ENCODE peak calls at places on chromosome 17, in ten cellular contexts. X, S, L, D, V, M, E, K, O and P are unnamed samples.
A peak's percentile ranks its signal among the peaks of the same experiment; 100 is the strongest.

GRCh38 chr17:81323411-81323868 is 28.3 kb upstream of the SLC38A10 start:
- DNase-seq in D (no peak), K (no peak), L (no peak), E (peak; percentile 69), V (no peak), M (no peak), S (no peak), X (no peak), O (no peak), P (no peak)

GRCh38 chr17:62629556-62630364 is 2.3 kb downstream of the MRC2 start:
- DNase-seq in V (no peak), E (peak; percentile 40), X (no peak), M (peak; percentile 20), O (no peak), D (no peak), S (no peak), K (no peak), L (no peak), P (no peak)

GRCh38 chr17:76474238-76474637 is 6.8 kb downstream of the AANAT start:
- DNase-seq in E (no peak), M (no peak), L (no peak), S (no peak), O (no peak), K (no peak), D (no peak), V (no peak), X (no peak), P (no peak)

GRCh38 chr17:27771576-27771975 is 28.8 kb downstream of the NOS2 start:
- DNase-seq in O (no peak), V (no peak), M (no peak), K (no peak), D (no peak), E (no peak), X (no peak), L (no peak), S (peak; percentile 23), P (no peak)

GRCh38 chr17:38897176-38897575 is 27.3 kb downstream of the LASP1 start:
- DNase-seq in D (no peak), E (no peak), V (no peak), X (peak; percentile 43), K (no peak), S (no peak), M (peak; percentile 25), O (no peak), L (no peak), P (no peak)

GRCh38 chr17:51079049-51079448 is 41.6 kb downstream of the SPAG9 start:
- DNase-seq in D (no peak), S (no peak), L (no peak), O (no peak), E (peak; percentile 24), K (no peak), X (no peak), V (no peak), M (peak; percentile 42), P (no peak)

GRCh38 chr17:6591599-6592158 is 35.3 kb upstream of the PITPNM3 start:
- DNase-seq in S (no peak), M (peak; percentile 81), X (no peak), V (no peak), K (no peak), L (no peak), E (peak; percentile 65), D (no peak), O (no peak), P (no peak)

GRCh38 chr17:55057184-55057583 is 88.6 kb downstream of the STXBP4 start:
- DNase-seq in L (no peak), D (no peak), E (no peak), K (no peak), M (no peak), V (no peak), O (no peak), S (no peak), X (no peak), P (no peak)

GRCh38 chr17:77465358-77466041 is 324.7 kb downstream of the SEC14L1 start:
- DNase-seq in K (no peak), L (peak; percentile 88), S (no peak), E (peak; percentile 66), M (peak; percentile 81), X (peak; percentile 48), O (no peak), D (peak; percentile 74), V (peak; percentile 51), P (no peak)

GRCh38 chr17:78933025-78933958 is 8.1 kb upstream of the TIMP2 start:
- DNase-seq in X (no peak), S (no peak), L (no peak), K (no peak), E (peak; percentile 92), V (peak; percentile 65), D (peak; percentile 14), M (peak; percentile 97), O (no peak), P (no peak)

GRCh38 chr17:17156107-17156506 is 50.0 kb downstream of the PLD6 start:
- DNase-seq in D (no peak), X (no peak), E (peak; percentile 82), L (no peak), K (no peak), V (no peak), S (no peak), O (no peak), M (peak; percentile 66), P (peak; percentile 32)

GRCh38 chr17:58338454-58338841 is 9.9 kb upstream of the TSPOAP1 start:
- DNase-seq in L (no peak), S (no peak), D (no peak), K (no peak), V (no peak), O (no peak), M (no peak), E (no peak), X (no peak), P (no peak)

GRCh38 chr17:29622337-29623282 is at the start of gene CORO6:
- DNase-seq in L (peak; percentile 80), M (peak; percentile 48), O (peak; percentile 82), S (peak; percentile 82), D (peak; percentile 64), K (peak; percentile 86), V (no peak), X (peak; percentile 46), E (peak; percentile 89), P (peak; percentile 36)

GRCh38 chr17:39517224-39517623 is 55.9 kb downstream of the CDK12 start:
- DNase-seq in D (no peak), K (no peak), E (no peak), O (no peak), S (no peak), M (peak; percentile 88), L (no peak), X (no peak), V (no peak), P (no peak)

GRCh38 chr17:9436629-9437028 is 139.0 kb downstream of the STX8 start:
- DNase-seq in O (no peak), S (no peak), M (no peak), X (no peak), E (peak; percentile 57), D (no peak), V (no peak), K (no peak), L (no peak), P (no peak)